ENCODE peak calls at places on chromosomes 6 and 20, in four cellular contexts. One of them, this sample, is unnamed.

GRCh38 chr6:158763440-158764187 is 55.6 kb downstream of the EZR start:
- DNase-seq in HCT116: no peak
- DNase-seq in SK-N-SH: no peak
- DNase-seq in HepG2: no peak
- DNase-seq in this sample: no peak

GRCh38 chr20:44111712-44112335 is 75.2 kb downstream of the JPH2 start:
- DNase-seq in HCT116: no peak
- DNase-seq in SK-N-SH: no peak
- DNase-seq in HepG2: no peak
- DNase-seq in this sample: no peak

GRCh38 chr6:83609248-83609647 is 96.9 kb downstream of the PRSS35 start:
- DNase-seq in HCT116: no peak
- DNase-seq in SK-N-SH: peak
- DNase-seq in HepG2: no peak
- DNase-seq in this sample: no peak

GRCh38 chr6:37663016-37663810 is 34.5 kb downstream of the MDGA1 start:
- DNase-seq in HCT116: no peak
- DNase-seq in SK-N-SH: no peak
- DNase-seq in HepG2: no peak
- DNase-seq in this sample: no peak

GRCh38 chr6:34465551-34466241 is at the start of gene PACSIN1:
- DNase-seq in HCT116: no peak
- DNase-seq in SK-N-SH: peak
- DNase-seq in HepG2: no peak
- DNase-seq in this sample: no peak

GRCh38 chr6:124487778-124488431 is 474.3 kb upstream of the RNF217 start:
- DNase-seq in HCT116: no peak
- DNase-seq in SK-N-SH: no peak
- DNase-seq in HepG2: no peak
- DNase-seq in this sample: no peak

GRCh38 chr20:59567585-59568508 is 36.5 kb upstream of the PHACTR3 start:
- DNase-seq in HCT116: no peak
- DNase-seq in SK-N-SH: no peak
- DNase-seq in HepG2: no peak
- DNase-seq in this sample: no peak

GRCh38 chr20:50823319-50823718 is 28.5 kb downstream of the BCAS4 start:
- DNase-seq in HCT116: no peak
- DNase-seq in SK-N-SH: no peak
- DNase-seq in HepG2: no peak
- DNase-seq in this sample: no peak

GRCh38 chr6:152309648-152310047 is 327.5 kb downstream of the SYNE1 start:
- DNase-seq in HCT116: no peak
- DNase-seq in SK-N-SH: no peak
- DNase-seq in HepG2: no peak
- DNase-seq in this sample: no peak

GRCh38 chr6:12062605-12063004 is 50.5 kb downstream of the HIVEP1 start:
- DNase-seq in HCT116: no peak
- DNase-seq in SK-N-SH: no peak
- DNase-seq in HepG2: no peak
- DNase-seq in this sample: no peak

GRCh38 chr20:35014537-35014936 is 58.9 kb downstream of the MYH7B start:
- DNase-seq in HCT116: no peak
- DNase-seq in SK-N-SH: no peak
- DNase-seq in HepG2: no peak
- DNase-seq in this sample: no peak

GRCh38 chr6:153160221-153160620 is 29.1 kb upstream of the RGS17 start:
- DNase-seq in HCT116: no peak
- DNase-seq in SK-N-SH: no peak
- DNase-seq in HepG2: peak
- DNase-seq in this sample: no peak

GRCh38 chr6:154399097-154399496 is 42.5 kb upstream of the IPCEF1 start:
- DNase-seq in HCT116: no peak
- DNase-seq in SK-N-SH: no peak
- DNase-seq in HepG2: no peak
- DNase-seq in this sample: no peak

GRCh38 chr6:168791916-168792315 is 350.9 kb downstream of the SMOC2 start:
- DNase-seq in HCT116: no peak
- DNase-seq in SK-N-SH: no peak
- DNase-seq in HepG2: no peak
- DNase-seq in this sample: no peak

GRCh38 chr6:96923871-96924493 is 546 bp upstream of the KLHL32 start:
- DNase-seq in HCT116: no peak
- DNase-seq in SK-N-SH: peak
- DNase-seq in HepG2: peak
- DNase-seq in this sample: no peak

GRCh38 chr6:38567436-38567835 is 72.3 kb downstream of the BTBD9 start:
- DNase-seq in HCT116: peak
- DNase-seq in SK-N-SH: peak
- DNase-seq in HepG2: no peak
- DNase-seq in this sample: no peak

GRCh38 chr6:166958926-166959861 is 2.8 kb upstream of the RNASET2 start:
- DNase-seq in HCT116: no peak
- DNase-seq in SK-N-SH: no peak
- DNase-seq in HepG2: peak
- DNase-seq in this sample: no peak

GRCh38 chr6:84798257-84798656 is 33.9 kb upstream of the TBX18 start:
- DNase-seq in HCT116: no peak
- DNase-seq in SK-N-SH: no peak
- DNase-seq in HepG2: no peak
- DNase-seq in this sample: no peak

GRCh38 chr6:97215157-97215769 is 67.8 kb downstream of the MMS22L start:
- DNase-seq in HCT116: peak
- DNase-seq in SK-N-SH: peak
- DNase-seq in HepG2: peak
- DNase-seq in this sample: no peak

GRCh38 chr20:36847009-36847709 is 28.8 kb upstream of the TLDC2 start:
- DNase-seq in HCT116: no peak
- DNase-seq in SK-N-SH: no peak
- DNase-seq in HepG2: no peak
- DNase-seq in this sample: no peak

GRCh38 chr6:86357877-86358276 is 579.5 kb upstream of the HTR1E start:
- DNase-seq in HCT116: no peak
- DNase-seq in SK-N-SH: no peak
- DNase-seq in HepG2: no peak
- DNase-seq in this sample: no peak

DNA sequence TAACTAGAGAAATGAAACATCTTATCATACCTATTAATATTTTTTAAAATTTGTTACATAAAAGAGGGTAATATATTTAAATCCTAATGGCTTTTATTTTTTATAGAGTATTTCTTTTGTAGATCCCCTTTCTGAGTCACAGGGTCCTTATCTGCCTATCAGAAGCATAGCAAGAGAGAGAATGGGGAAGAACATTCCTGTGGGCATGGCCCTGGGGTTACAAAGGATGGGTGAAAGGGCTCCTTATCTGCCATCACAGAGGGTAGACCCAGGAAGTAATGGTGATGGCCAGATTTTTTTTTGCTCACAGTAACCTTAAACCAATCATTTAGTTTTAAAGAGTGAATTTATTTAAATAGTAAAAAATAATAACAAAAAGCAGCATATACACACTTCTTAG is 582.1 kb upstream of the HTR1E start:
- DNase-seq in HCT116: no peak
- DNase-seq in SK-N-SH: no peak
- DNase-seq in HepG2: no peak
- DNase-seq in this sample: no peak
- TF ChIP-seq ZBTB33 in HCT116: no peak
- TF ChIP-seq ZBTB33 in SK-N-SH: no peak
- TF ChIP-seq ZBTB33 in HepG2: no peak
- TF ChIP-seq ZBTB33 in this sample: no peak

GRCh38 chr6:132663661-132664060 is 4.7 kb upstream of the TAAR1 start:
- DNase-seq in HCT116: no peak
- DNase-seq in SK-N-SH: no peak
- DNase-seq in HepG2: no peak
- DNase-seq in this sample: no peak
- TF ChIP-seq ZBTB33 in HCT116: no peak
- TF ChIP-seq ZBTB33 in SK-N-SH: no peak
- TF ChIP-seq ZBTB33 in HepG2: no peak
- TF ChIP-seq ZBTB33 in this sample: no peak

DNA sequence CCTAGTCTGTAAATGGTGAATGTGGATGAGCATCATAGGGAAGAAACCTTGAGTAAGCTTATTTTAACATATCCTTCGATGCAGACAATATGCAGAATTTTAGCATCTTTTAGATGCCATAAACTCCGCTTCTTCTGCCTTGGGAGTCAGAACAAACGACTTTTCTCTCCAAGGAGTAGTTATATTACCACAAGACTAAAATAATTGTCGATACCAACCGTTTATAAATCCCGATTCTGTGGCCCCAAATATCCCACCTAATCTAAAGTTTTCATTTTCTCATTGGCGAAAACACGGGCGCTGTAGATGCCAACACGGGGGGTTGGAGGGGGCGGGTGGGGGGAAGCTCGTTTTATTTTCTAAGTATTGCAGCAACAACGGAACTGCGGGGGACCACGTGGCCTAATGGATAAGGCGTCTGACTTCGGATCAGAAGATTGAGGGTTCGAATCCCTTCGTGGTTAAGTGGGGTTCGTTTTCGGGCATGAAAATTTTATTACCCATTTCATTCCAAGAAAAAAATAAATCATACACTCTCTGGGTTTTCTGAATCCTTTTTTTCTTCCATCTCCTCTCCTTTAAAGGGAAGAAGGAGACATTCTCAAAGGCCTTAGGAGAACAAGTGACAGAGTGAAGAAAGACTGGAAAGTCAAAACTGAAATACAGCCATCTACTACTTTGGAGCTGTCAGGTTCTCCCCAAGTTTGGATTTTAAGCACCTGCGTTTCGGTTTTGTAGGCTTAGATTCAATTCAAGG is 65.5 kb upstream of the BTN3A2 start:
- DNase-seq in HCT116: no peak
- DNase-seq in SK-N-SH: no peak
- DNase-seq in HepG2: no peak
- DNase-seq in this sample: no peak
- TF ChIP-seq ZBTB33 in HCT116: no peak
- TF ChIP-seq ZBTB33 in SK-N-SH: no peak
- TF ChIP-seq ZBTB33 in HepG2: no peak
- TF ChIP-seq ZBTB33 in this sample: no peak

DNA sequence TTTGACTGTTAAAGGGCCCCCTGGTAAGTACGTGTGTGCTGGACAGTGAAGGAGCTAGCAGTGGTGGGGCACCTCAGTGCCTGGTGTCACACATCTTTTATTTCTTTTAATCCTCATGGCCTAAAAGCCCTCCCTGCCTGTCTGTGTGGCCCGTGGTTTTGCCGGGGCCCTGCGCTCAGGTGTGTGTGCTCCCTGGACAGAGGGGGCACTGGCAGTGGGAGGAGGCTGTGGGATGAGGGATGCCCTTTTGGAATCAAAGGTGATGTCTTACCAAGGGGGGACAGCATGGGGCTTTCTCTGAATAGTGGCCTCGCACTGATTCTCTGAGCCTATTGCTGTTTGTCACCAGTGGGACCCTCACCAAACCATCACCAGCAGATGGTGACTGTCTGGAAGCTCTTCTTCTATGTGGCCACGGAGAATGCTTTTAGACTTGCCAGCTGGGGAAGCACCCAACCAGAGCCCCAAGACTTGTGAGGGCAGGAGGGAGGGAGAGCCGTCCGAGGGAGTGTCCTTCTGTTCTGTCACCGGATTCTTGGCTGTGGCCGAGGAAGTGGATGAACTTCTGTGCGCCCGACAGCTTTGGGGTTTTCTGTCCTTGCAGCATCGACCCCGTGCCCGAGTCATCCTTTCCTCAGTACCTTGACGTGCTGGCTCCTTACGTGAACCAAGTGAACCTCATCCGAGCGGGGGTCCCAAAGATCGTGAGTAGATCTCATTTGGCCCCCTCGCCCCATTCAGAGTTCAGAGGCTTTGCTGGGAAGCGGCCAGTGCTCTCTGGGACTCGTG is 18.1 kb downstream of the PNLDC1 start:
- DNase-seq in HCT116: no peak
- DNase-seq in SK-N-SH: no peak
- DNase-seq in HepG2: no peak
- DNase-seq in this sample: no peak
- TF ChIP-seq ZBTB33 in HCT116: no peak
- TF ChIP-seq ZBTB33 in SK-N-SH: no peak
- TF ChIP-seq ZBTB33 in HepG2: no peak
- TF ChIP-seq ZBTB33 in this sample: no peak

GRCh38 chr6:39615622-39616021 is 109.6 kb downstream of the KIF6 start:
- DNase-seq in HCT116: no peak
- DNase-seq in SK-N-SH: no peak
- DNase-seq in HepG2: no peak
- DNase-seq in this sample: no peak
- TF ChIP-seq ZBTB33 in HCT116: no peak
- TF ChIP-seq ZBTB33 in SK-N-SH: no peak
- TF ChIP-seq ZBTB33 in HepG2: no peak
- TF ChIP-seq ZBTB33 in this sample: no peak

DNA sequence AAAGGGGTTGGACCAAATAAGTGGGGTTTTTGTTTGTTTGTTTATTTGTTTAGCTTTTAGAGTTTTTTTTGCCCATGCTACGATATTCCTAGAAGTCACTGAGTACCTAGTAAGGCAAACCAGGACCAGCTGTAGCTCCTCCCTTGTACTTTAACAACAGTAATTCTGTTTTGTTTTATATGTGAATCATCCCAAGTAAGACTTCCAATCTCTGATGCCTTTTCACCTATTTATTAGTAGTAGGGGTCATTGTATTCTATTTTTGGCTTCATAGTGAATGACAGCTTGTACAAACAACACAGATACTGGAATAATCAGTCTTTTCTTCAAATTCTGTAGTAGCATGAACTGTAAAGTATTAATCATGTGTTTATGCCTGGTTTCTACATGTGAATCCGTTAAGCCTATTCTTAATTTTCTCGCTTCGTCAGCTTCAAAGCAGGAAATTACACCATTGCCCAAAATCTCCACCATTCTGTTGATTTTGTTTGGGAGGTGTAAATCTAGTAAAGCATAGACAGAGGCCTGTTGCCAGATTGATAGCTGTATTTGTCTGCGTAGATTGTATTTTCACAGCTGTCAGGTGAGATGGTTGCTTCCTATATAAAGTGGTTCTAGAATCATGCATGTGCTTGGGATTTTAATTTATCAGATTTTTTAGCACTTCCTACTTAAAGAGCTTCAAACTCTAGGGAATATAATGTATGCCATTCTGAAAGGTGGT is 151.5 kb upstream of the FLRT3 start:
- DNase-seq in HCT116: no peak
- DNase-seq in SK-N-SH: no peak
- DNase-seq in HepG2: no peak
- DNase-seq in this sample: no peak
- TF ChIP-seq ZBTB33 in HCT116: no peak
- TF ChIP-seq ZBTB33 in SK-N-SH: no peak
- TF ChIP-seq ZBTB33 in HepG2: no peak
- TF ChIP-seq ZBTB33 in this sample: no peak

DNA sequence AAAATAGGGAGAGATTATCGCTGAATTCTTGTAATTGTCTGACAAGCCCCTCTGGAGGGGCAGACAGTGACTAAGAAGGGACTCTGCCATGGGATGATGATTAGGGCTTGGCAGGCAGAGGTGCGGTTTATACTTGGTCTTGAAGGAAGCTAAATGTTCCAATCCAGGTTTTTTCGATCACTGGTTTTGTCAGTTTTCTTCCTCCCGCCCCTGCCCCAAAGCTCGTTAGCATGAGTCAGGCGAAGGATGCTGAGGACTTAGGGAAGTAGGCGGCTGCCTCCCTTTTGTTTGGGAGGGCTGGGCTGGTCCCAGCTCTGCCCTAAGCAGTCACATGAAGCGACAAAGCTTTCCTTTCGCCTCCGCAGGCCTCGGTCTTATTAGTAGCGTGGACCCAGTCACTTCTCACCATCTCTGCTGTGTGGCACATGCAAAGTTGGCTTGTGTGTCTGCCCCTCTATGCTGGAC is 314.2 kb downstream of the CDC5L start:
- DNase-seq in HCT116: no peak
- DNase-seq in SK-N-SH: no peak
- DNase-seq in HepG2: no peak
- DNase-seq in this sample: no peak
- TF ChIP-seq ZBTB33 in HCT116: no peak
- TF ChIP-seq ZBTB33 in SK-N-SH: no peak
- TF ChIP-seq ZBTB33 in HepG2: no peak
- TF ChIP-seq ZBTB33 in this sample: no peak

This sample was measured in GM12878.